ENCODE peak calls at places on chromosomes 5 and 9, in five cellular contexts. X, P, S, C and B are unnamed samples.

GRCh38 chr9:99130069-99130468 is 25.2 kb downstream of the TGFBR1 start:
- DNase-seq in X (no peak), P (peak), S (peak), C (no peak), B (no peak)

GRCh38 chr9:100377015-100377414 is 24.3 kb upstream of the TEX10 start:
- DNase-seq in X (no peak), P (no peak), S (no peak), C (no peak), B (no peak)

GRCh38 chr9:136605966-136606365 is 56.8 kb upstream of the EGFL7 start:
- DNase-seq in X (no peak), P (no peak), S (no peak), C (no peak), B (no peak)

GRCh38 chr9:75812139-75812538 is 78.3 kb upstream of the PCSK5 start:
- DNase-seq in X (no peak), P (no peak), S (no peak), C (peak), B (no peak)

GRCh38 chr9:16828335-16829281 is 41.9 kb downstream of the BNC2 start:
- DNase-seq in X (no peak), P (no peak), S (no peak), C (peak), B (no peak)

GRCh38 chr5:109388407-109388806 is 21.4 kb downstream of the PJA2 start:
- DNase-seq in X (no peak), P (no peak), S (no peak), C (no peak), B (no peak)

GRCh38 chr9:127568971-127569818 is 42.9 kb upstream of the STXBP1 start:
- DNase-seq in X (peak), P (peak), S (peak), C (peak), B (peak)

GRCh38 chr9:127075592-127076380 is 46.6 kb downstream of the ANGPTL2 start:
- DNase-seq in X (no peak), P (no peak), S (no peak), C (peak), B (no peak)

GRCh38 chr9:126806336-126806735 is 1.5 kb downstream of the ZBTB43 start:
- DNase-seq in X (no peak), P (no peak), S (no peak), C (no peak), B (peak)

GRCh38 chr5:166004006-166004405 is 2287.4 kb upstream of the WWC1 start:
- DNase-seq in X (no peak), P (no peak), S (no peak), C (no peak), B (no peak)

GRCh38 chr5:93252165-93252564 is 328.9 kb downstream of the NR2F1-AS1 start:
- DNase-seq in X (no peak), P (no peak), S (no peak), C (no peak), B (no peak)
- TF ChIP-seq CTCF in X (no peak), P (no peak), S (no peak), C (no peak), B (no peak)

GRCh38 chr9:114591206-114591853 is 3.8 kb downstream of the ATP6V1G1 start:
- DNase-seq in X (no peak), P (no peak), S (no peak), C (no peak), B (no peak)

GRCh38 chr9:114594136-114594535 is 6.6 kb downstream of the ATP6V1G1 start:
- DNase-seq in X (no peak), P (no peak), S (no peak), C (no peak), B (no peak)

GRCh38 chr9:114590328-114590727 is 2.8 kb downstream of the ATP6V1G1 start:
- DNase-seq in X (no peak), P (no peak), S (no peak), C (no peak), B (no peak)

GRCh38 chr9:114588671-114589526 is 1.3 kb downstream of the ATP6V1G1 start:
- DNase-seq in X (no peak), P (no peak), S (no peak), C (peak), B (peak)

DNA sequence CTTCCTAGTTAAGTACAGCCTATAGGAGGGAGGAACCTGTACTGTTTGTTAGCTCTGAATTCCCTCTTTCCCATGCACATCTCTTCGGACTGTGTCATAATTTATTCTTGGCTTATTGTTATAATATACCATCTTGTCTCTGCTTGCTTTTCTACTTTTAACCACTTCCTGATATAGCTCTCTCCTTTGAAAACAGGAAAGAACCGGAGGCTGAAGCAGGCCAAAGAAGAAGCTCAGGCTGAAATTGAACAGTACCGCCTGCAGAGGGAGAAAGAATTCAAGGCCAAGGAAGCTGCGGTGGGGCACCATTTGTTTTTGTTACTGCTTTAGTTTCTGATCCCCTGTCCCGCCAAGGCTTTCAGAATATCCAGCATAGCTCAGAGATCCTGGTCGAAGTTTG is 4.8 kb downstream of the ATP6V1G1 start:
- DNase-seq in X (no peak), P (no peak), S (peak), C (peak), B (no peak)
- TF ChIP-seq CTCF in X (no peak), P (peak), S (no peak), C (peak), B (no peak)

DNA sequence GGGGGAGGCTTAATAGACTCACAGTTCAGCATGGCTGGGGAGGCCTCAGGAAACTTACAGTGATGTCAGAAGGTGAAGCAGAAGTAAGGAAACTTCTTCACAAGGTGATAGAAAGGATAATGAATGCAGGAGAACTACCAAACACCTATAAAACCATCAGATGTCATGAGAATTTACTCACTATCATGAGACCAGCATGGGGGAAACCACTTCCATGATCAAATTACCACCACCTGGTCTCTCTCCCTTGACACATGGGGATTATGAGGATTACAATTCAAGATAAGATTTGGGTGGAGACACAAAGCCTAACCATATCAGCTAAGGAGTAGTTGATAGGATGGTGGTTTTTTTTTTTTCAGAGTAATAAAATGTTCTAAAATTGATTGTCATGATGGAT is 201.8 kb downstream of the CDH12 start:
- DNase-seq in X (no peak), P (no peak), S (no peak), C (no peak), B (no peak)
- TF ChIP-seq CTCF in X (no peak), P (no peak), S (no peak), C (no peak), B (no peak)

GRCh38 chr9:113320051-113320450 is 16.9 kb upstream of the RNF183 start:
- DNase-seq in X (no peak), P (no peak), S (no peak), C (no peak), B (no peak)

GRCh38 chr9:113316032-113316431 is 12.9 kb upstream of the RNF183 start:
- DNase-seq in X (no peak), P (no peak), S (no peak), C (no peak), B (no peak)

GRCh38 chr9:113319054-113319453 is 15.9 kb upstream of the RNF183 start:
- DNase-seq in X (no peak), P (no peak), S (no peak), C (no peak), B (no peak)

GRCh38 chr9:113313276-113313675 is 10.1 kb upstream of the RNF183 start:
- DNase-seq in X (no peak), P (no peak), S (no peak), C (no peak), B (no peak)

DNA sequence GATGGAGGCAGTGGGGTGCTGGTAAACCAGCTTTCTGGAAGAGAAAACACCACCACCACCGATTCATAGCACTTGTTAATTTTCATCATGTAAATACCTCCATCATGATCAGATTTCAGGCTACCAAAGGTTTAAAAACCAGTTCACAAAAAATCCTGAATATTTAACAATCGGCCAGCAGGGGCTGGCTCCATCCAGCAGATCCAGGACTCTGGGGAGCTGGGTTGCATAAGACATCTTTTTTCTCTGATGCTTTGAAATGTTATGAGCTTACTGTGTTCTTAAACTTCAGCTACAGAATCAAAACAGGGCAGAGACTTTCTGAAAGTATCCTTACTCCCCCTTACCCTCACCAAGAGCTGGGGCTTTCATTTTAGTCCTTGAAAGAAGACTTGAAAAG is 14.6 kb upstream of the RNF183 start:
- DNase-seq in X (no peak), P (no peak), S (no peak), C (no peak), B (no peak)
- TF ChIP-seq CTCF in X (no peak), P (no peak), S (no peak), C (no peak), B (no peak)

GRCh38 chr5:167030500-167031120 is 1260.8 kb upstream of the WWC1 start:
- DNase-seq in X (no peak), P (peak), S (peak), C (no peak), B (peak)
- TF ChIP-seq CTCF in X (no peak), P (no peak), S (no peak), C (no peak), B (peak)